ENCODE peak calls at places on chromosomes 12 and 14, in nine cellular contexts. Y is hippocampal formation, T is renal cortical epithelial cell, Z is HTR-8/SVneo, N is NCI-H2081 treated with DMSO at 0.1 percent for 48 hours, I is AG09319, A is GM19239, P is GM12878, M is G401. S is an unnamed sample.

GRCh38 chr14:79584679-79585078 is 626.6 kb downstream of the DIO2 start:
- DNase-seq in T (peak; percentile 95), A (no peak), P (no peak), M (peak; percentile 56), Z (peak; percentile 35), N (no peak), I (peak; percentile 39), Y (no peak), S (no peak)

GRCh38 chr12:27332407-27333310 is at the start of gene BMAL2:
- DNase-seq in M (peak; percentile 34), P (no peak), Y (no peak), N (no peak), I (no peak), T (no peak), A (no peak), Z (peak; percentile 53), S (peak; percentile 65)

GRCh38 chr12:104569348-104570173 is 112.8 kb downstream of the CHST11 start:
- DNase-seq in I (no peak), T (no peak), P (peak; percentile 88), N (no peak), Z (no peak), Y (no peak), A (no peak), M (no peak), S (no peak)

GRCh38 chr12:122099856-122100255 is 21.3 kb downstream of the MLXIP start:
- DNase-seq in T (no peak), M (no peak), P (no peak), I (no peak), N (no peak), Z (no peak), Y (no peak), A (no peak), S (no peak)

GRCh38 chr12:110816761-110817160 is 30.0 kb upstream of the CCDC63 start:
- DNase-seq in T (no peak), I (no peak), P (no peak), A (no peak), N (no peak), Y (no peak), M (no peak), Z (no peak), S (no peak)

GRCh38 chr14:20350860-20351259 is 7.4 kb downstream of the PARP2 start:
- DNase-seq in A (no peak), P (no peak), Y (no peak), M (peak; percentile 10), T (peak; percentile 13), I (no peak), Z (no peak), N (no peak), S (no peak)

GRCh38 chr14:78127233-78127632 is 42.9 kb upstream of the NRXN3 start:
- DNase-seq in P (no peak), Z (no peak), A (no peak), T (no peak), M (no peak), N (no peak), I (no peak), Y (no peak), S (no peak)

GRCh38 chr12:104960464-104960863 is 2.4 kb upstream of the SLC41A2 start:
- DNase-seq in T (no peak), N (no peak), I (no peak), M (no peak), Z (no peak), P (no peak), A (no peak), Y (no peak), S (no peak)

GRCh38 chr12:2140858-2141519 is 88.2 kb downstream of the CACNA1C start:
- DNase-seq in M (no peak), I (no peak), N (no peak), Y (no peak), P (no peak), A (no peak), T (no peak), Z (no peak), S (no peak)

GRCh38 chr12:92044435-92044834 is 101.2 kb downstream of the BTG1 start:
- DNase-seq in Z (no peak), P (no peak), T (no peak), Y (no peak), A (no peak), M (no peak), I (no peak), N (no peak), S (no peak)

GRCh38 chr12:63930971-63931370 is 86.5 kb downstream of the SRGAP1 start:
- DNase-seq in Z (no peak), T (no peak), N (no peak), P (no peak), M (no peak), I (no peak), A (no peak), Y (no peak), S (no peak)